ENCODE peak calls at places on chromosomes 5 and 9, in five cellular contexts. E is testis, K is small intestine, P is body of pancreas, D is heart left ventricle. S is an unnamed sample.

GRCh38 chr5:125484272-125485002 is 738.0 kb upstream of the ZNF608 start:
- DNase-seq in E (peak; percentile 30), K (peak; percentile 40), P (peak; percentile 57), D (peak; percentile 64), S (peak; percentile 87)

GRCh38 chr5:141878186-141878770 is at the start of gene PCDH1:
- DNase-seq in E (peak; percentile 22), K (peak; percentile 63), P (peak; percentile 60), D (no peak), S (peak; percentile 56)

GRCh38 chr5:82641362-82641988 is 363.3 kb upstream of the RPS23 start:
- DNase-seq in E (peak; percentile 75), K (peak; percentile 88), P (peak; percentile 89), D (no peak), S (peak; percentile 69)

GRCh38 chr9:110255417-110256141 is 728 bp downstream of the TXN start:
- DNase-seq in E (peak; percentile 72), K (peak; percentile 75), P (peak; percentile 66), D (peak; percentile 82), S (peak; percentile 45)

GRCh38 chr5:159412284-159413046 is 82.2 kb upstream of the IL12B start:
- DNase-seq in E (no peak), K (peak; percentile 7), P (peak; percentile 16), D (no peak), S (no peak)

GRCh38 chr5:76583163-76584047 is 39.8 kb downstream of the F2RL2 start:
- DNase-seq in E (no peak), K (peak; percentile 43), P (peak; percentile 34), D (no peak), S (no peak)

GRCh38 chr9:86978986-86979385 is 31.7 kb upstream of the GAS1 start:
- DNase-seq in E (no peak), K (no peak), P (no peak), D (no peak), S (no peak)

GRCh38 chr5:27845248-27845647 is 806.9 kb upstream of the CDH9 start:
- DNase-seq in E (no peak), K (no peak), P (no peak), D (no peak), S (no peak)

GRCh38 chr5:9544502-9545300 is 1.2 kb downstream of the SEMA5A start:
- DNase-seq in E (peak; percentile 91), K (peak; percentile 86), P (peak; percentile 85), D (peak; percentile 92), S (peak; percentile 84)

GRCh38 chr9:92046676-92047075 is 68.5 kb downstream of the SPTLC1 start:
- DNase-seq in E (no peak), K (no peak), P (no peak), D (no peak), S (no peak)

DNA sequence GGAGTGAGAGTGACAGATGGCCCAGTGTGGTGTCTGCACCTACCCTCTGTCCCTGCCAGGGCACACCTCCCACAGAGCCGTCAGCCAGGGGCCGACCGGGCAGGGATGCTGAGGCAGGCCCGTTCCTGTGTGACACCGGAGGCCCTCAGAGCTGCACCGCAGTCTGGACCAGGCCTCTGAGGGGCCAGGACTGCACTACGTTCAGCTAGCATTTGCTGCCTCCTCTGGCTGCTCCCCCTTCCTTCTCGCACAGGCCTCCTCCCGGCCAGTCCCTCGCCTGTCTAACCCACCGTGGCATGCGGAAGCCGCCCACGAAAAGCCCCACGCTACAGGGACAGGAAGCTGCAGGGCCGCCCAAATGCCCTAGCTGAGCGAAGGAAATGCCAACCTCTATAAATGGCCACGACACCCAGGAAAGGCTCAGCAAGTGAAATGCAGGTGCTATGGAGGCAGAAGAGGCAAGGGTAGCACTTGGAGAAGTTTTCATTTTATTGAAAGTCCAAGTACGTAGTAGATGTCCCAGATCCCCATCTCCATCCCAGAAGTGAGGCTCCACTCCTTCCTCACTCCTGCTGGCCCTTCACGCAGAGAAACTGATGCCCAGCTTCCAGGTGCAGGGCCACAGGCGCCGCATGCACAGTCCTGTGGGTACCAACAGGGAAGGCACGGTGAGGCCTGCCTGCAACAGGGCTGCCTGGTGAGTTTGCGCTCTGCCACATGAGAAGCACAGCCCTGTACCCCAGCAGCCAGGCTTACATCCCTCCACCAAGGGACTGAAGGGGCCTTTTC is 38.7 kb downstream of the MAPK9 start:
- DNase-seq in E (no peak), K (no peak), P (no peak), D (no peak), S (no peak)
- H3K9me3 ChIP-seq in E (no peaks in the 10 kb centered on the region), K (peaks cover 17% of the 10 kb centered on the region), P (peaks cover 84% of the 10 kb centered on the region), D (peaks cover 70% of the 10 kb centered on the region), S (peaks cover 14% of the 10 kb centered on the region)

GRCh38 chr9:130142635-130143034 is 29.6 kb upstream of the NCS1 start:
- DNase-seq in E (no peak), K (no peak), P (no peak), D (no peak), S (no peak)
- H3K4me1 ChIP-seq in E (peaks cover 10% of the 10 kb centered on the region), K (peaks cover 2% of the 10 kb centered on the region), P (no peaks in the 10 kb centered on the region), D (peaks cover 43% of the 10 kb centered on the region), S (peaks cover 13% of the 10 kb centered on the region)

GRCh38 chr9:35495984-35496383 is 6.1 kb downstream of the RUSC2 start:
- DNase-seq in E (no peak), K (no peak), P (no peak), D (no peak), S (no peak)
- H3K9me3 ChIP-seq in E (no peaks in the 10 kb centered on the region), K (no peaks in the 10 kb centered on the region), P (no peaks in the 10 kb centered on the region), D (no peaks in the 10 kb centered on the region), S (no peaks in the 10 kb centered on the region)

GRCh38 chr5:139995929-139996328 is 47.2 kb downstream of the NRG2 start:
- DNase-seq in E (no peak), K (no peak), P (no peak), D (no peak), S (no peak)
- H3K4me1 ChIP-seq in E (no peaks in the 10 kb centered on the region), K (no peaks in the 10 kb centered on the region), P (peaks cover 11% of the 10 kb centered on the region), D (peaks cover 16% of the 10 kb centered on the region), S (peaks cover 6% of the 10 kb centered on the region)

DNA sequence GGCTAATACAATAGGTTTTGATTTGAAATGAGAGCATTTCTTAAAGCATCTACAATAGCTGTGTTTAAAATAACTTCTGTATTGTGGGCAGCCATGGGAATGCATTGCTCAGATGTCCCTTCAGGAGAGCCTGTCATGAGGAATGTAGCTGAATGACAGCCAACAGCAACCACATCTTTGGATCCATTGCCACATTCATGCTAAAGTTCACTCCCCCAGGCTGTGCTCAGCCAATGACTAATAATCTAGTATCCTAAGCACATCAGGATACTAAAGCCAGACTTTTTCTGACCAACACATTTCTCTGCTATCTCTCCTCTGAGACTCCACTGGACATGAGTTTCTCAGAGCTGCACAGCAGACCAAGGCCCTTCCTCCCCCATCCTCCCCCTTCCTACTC is 45.5 kb downstream of the HTR1A start:
- DNase-seq in E (no peak), K (no peak), P (no peak), D (no peak), S (no peak)
- H3K9me3 ChIP-seq in E (no peaks in the 10 kb centered on the region), K (no peaks in the 10 kb centered on the region), P (no peaks in the 10 kb centered on the region), D (no peaks in the 10 kb centered on the region), S (no peaks in the 10 kb centered on the region)

DNA sequence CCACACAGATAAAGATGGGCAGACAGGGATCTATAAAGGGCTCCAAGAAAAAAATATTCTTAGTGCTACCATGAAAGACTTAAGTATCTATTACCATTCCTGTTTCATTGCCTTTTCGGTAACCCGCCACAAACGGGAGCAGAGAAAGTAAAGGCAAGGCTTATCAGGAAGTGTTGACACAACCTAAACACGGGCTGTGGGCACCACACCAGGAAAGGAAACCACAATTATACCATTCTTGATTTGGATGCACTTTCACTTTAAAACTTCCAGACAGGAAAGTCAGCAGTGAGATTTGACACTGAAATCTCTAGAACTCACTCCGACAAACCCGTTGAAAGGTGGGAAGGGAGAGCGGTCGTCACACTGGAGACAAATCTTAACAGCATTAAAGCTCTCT is 6.5 kb downstream of the TLE1 start:
- DNase-seq in E (no peak), K (peak; percentile 29), P (peak; percentile 43), D (no peak), S (no peak)
- H3K4me1 ChIP-seq in E (peaks cover 7% of the 10 kb centered on the region), K (peaks cover 7% of the 10 kb centered on the region), P (peaks cover 49% of the 10 kb centered on the region), D (peaks cover 39% of the 10 kb centered on the region), S (no peaks in the 10 kb centered on the region)

GRCh38 chr9:81563739-81564138 is 125.6 kb downstream of the TLE1 start:
- DNase-seq in E (no peak), K (no peak), P (no peak), D (no peak), S (no peak)
- H3K9me3 ChIP-seq in E (no peaks in the 10 kb centered on the region), K (no peaks in the 10 kb centered on the region), P (no peaks in the 10 kb centered on the region), D (no peaks in the 10 kb centered on the region), S (no peaks in the 10 kb centered on the region)

GRCh38 chr5:178119915-178120660 is 6.8 kb downstream of the N4BP3 start:
- DNase-seq in E (no peak), K (no peak), P (no peak), D (peak; percentile 47), S (no peak)

GRCh38 chr5:178117911-178118310 is 4.6 kb downstream of the N4BP3 start:
- DNase-seq in E (no peak), K (no peak), P (no peak), D (no peak), S (no peak)

GRCh38 chr5:178115835-178116405 is 2.6 kb downstream of the N4BP3 start:
- DNase-seq in E (no peak), K (no peak), P (no peak), D (peak; percentile 47), S (no peak)

GRCh38 chr5:178116406-178116885 is 3.1 kb downstream of the N4BP3 start:
- DNase-seq in E (no peak), K (no peak), P (no peak), D (peak; percentile 56), S (no peak)

DNA sequence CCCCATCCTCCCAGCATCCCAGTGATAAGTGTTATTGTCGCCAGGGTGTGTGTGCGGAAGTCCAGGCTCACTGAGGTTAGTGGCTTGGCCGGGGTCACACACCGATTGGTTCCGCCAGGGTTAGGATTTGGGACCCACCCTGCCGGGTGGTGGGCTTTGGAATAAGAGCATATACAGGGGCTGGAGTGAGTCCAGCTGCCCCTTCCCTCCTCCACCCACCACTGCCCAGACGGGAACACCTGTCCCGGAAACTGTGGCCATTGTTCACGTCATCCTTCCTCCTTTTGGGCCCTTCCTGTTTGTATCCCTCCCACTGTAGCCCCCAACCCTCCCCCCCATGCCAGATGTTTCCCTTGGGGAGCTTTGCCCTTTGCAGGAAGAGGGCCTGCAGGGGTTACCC is 5.0 kb downstream of the N4BP3 start:
- DNase-seq in E (no peak), K (no peak), P (no peak), D (peak; percentile 67), S (no peak)
- H3K4me1 ChIP-seq in E (peaks cover 18% of the 10 kb centered on the region), K (no peaks in the 10 kb centered on the region), P (peaks cover 24% of the 10 kb centered on the region), D (peaks cover 71% of the 10 kb centered on the region), S (peaks cover 8% of the 10 kb centered on the region)

S was measured in BE2C.